ENCODE peak calls at places on chromosomes 5 and 9, in five cellular contexts. B, H, J, R and S are unnamed samples.

GRCh38 chr9:87909310-87910041 is 8.3 kb upstream of the SPATA31C1 start:
- DNase-seq in B (peak), H (no peak), J (no peak), R (peak), S (no peak)

GRCh38 chr9:75866273-75866871 is 24.1 kb upstream of the PCSK5 start:
- DNase-seq in H (peak), J (no peak), B (no peak), R (peak), S (no peak)

GRCh38 chr5:169656125-169656990 is 19.3 kb downstream of the DOCK2 start:
- DNase-seq in B (no peak), R (no peak), H (no peak), J (no peak), S (no peak)

GRCh38 chr5:154286557-154286956 is 96.0 kb downstream of the GALNT10 start:
- DNase-seq in J (no peak), H (no peak), B (no peak), R (no peak), S (no peak)

GRCh38 chr5:34686762-34687268 is 30.7 kb downstream of the RAI14 start:
- DNase-seq in H (no peak), J (peak), B (peak), R (peak), S (no peak)

GRCh38 chr5:16754621-16755020 is 137.8 kb upstream of the RETREG1 start:
- DNase-seq in H (no peak), R (no peak), B (no peak), J (no peak), S (no peak)

GRCh38 chr9:101326035-101326434 is 58.8 kb downstream of the BAAT start:
- DNase-seq in J (no peak), B (no peak), R (no peak), H (no peak), S (no peak)

GRCh38 chr5:143837306-143837848 is 25.4 kb downstream of the HMHB1 start:
- DNase-seq in B (no peak), H (no peak), R (no peak), J (no peak), S (no peak)

GRCh38 chr9:88425538-88425950 is 37.3 kb downstream of the SPIN1 start:
- DNase-seq in B (no peak), R (no peak), J (no peak), H (no peak), S (no peak)

GRCh38 chr9:115395511-115396021 is 277.6 kb upstream of the TNC start:
- DNase-seq in H (no peak), B (no peak), J (no peak), R (no peak), S (no peak)

GRCh38 chr5:150904479-150905311 is at the start of gene ZNF300:
- DNase-seq in H (peak), R (peak), B (peak), J (peak), S (peak)

GRCh38 chr5:104932431-104932830 is 1369.8 kb upstream of the NUDT12 start:
- DNase-seq in R (no peak), B (no peak), J (no peak), H (no peak), S (no peak)

GRCh38 chr5:36723921-36724320 is 117.5 kb downstream of the SLC1A3 start:
- DNase-seq in R (no peak), B (no peak), H (no peak), J (no peak), S (no peak)

GRCh38 chr5:3320317-3320865 is 275.2 kb upstream of the IRX1 start:
- DNase-seq in R (peak), B (no peak), H (no peak), J (no peak), S (no peak)

GRCh38 chr5:175148773-175149172 is 295.2 kb downstream of the DRD1 start:
- DNase-seq in B (no peak), H (no peak), R (no peak), J (no peak), S (no peak)

GRCh38 chr5:124195416-124195815 is 551.0 kb downstream of the ZNF608 start:
- DNase-seq in B (no peak), J (no peak), R (no peak), H (no peak), S (no peak)

GRCh38 chr9:1050125-1050895 is at the start of gene DMRT2:
- DNase-seq in R (peak), B (peak), J (peak), H (no peak), S (no peak)

GRCh38 chr5:140327589-140327988 is 18.8 kb downstream of the HBEGF start:
- DNase-seq in R (no peak), J (no peak), B (no peak), H (no peak), S (no peak)

GRCh38 chr9:131835132-131835910 is 95.4 kb upstream of the RAPGEF1 start:
- DNase-seq in H (no peak), J (no peak), B (no peak), R (no peak), S (no peak)

GRCh38 chr5:17436766-17437221 is 61.2 kb upstream of the TAF11L2 start:
- DNase-seq in B (no peak), H (no peak), J (no peak), R (no peak), S (no peak)

GRCh38 chr9:6938447-6938846 is 180.7 kb downstream of the KDM4C start:
- DNase-seq in R (no peak), B (no peak), J (no peak), H (no peak), S (no peak)

GRCh38 chr5:104179057-104179456 is 616.5 kb upstream of the NUDT12 start:
- DNase-seq in J (no peak), H (no peak), R (no peak), B (peak), S (no peak)

GRCh38 chr5:172648008-172648359 is 6.9 kb downstream of the NEURL1B start:
- DNase-seq in B (no peak), H (no peak), R (no peak), J (no peak), S (no peak)

GRCh38 chr5:143395638-143396352 is 7.7 kb downstream of the NR3C1 start:
- DNase-seq in B (no peak), J (no peak), H (no peak), R (no peak), S (no peak)

GRCh38 chr5:8057764-8058163 is 188.8 kb downstream of the MTRR start:
- DNase-seq in R (no peak), H (no peak), J (no peak), B (no peak), S (no peak)

DNA sequence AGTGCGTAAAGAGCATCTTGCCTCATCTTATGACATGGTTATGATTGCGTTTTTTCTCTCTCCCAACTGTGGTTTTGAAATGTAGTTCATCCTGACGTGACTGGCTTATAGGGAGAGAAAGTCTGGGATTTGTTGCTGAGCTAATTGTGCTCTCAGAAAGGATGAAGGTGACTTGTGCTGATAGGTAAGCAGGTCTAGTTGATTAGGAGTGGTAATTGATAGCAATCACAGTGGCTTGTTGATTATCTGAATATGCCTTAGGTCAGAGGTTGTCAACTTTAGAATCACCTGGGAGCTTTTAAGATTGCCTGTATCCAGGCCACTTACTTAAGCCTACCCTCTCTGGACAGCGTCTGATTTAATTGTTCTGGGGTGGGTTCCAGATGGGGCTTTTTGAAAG is 117.8 kb downstream of the TLE4 start:
- DNase-seq in R (no peak), J (no peak), B (no peak), H (no peak), S (no peak)
- H3K4me3 ChIP-seq in R (no peak), J (no peak), B (no peak), H (no peak), S (no peak)

GRCh38 chr9:36142510-36143161 is 6.1 kb downstream of the GLIPR2 start:
- DNase-seq in J (peak), B (no peak), H (no peak), R (no peak), S (no peak)
- H3K27ac ChIP-seq in J (peak), B (peak), H (peak), R (peak), S (peak)

DNA sequence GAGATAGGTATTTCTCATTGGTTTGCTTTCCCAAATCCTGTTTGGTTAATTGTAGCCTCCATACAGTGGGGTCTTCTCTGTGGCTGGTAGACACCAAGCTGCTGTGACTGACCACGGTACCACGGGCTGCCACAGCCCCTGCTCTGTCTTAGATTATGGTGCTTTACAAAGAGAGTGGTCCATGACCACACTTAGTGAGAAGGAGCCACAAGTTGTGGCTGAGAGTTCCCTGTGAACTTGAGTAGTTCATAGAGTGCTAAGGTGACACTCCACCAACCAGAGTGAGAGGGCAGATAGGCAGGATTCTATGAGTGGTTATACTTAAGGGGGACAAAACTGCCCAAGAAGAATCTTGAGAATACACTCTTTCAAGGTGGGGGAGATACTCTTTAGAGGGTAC is 25.8 kb upstream of the ZBTB34 start:
- DNase-seq in B (no peak), R (no peak), H (no peak), J (no peak), S (no peak)
- H3K4me3 ChIP-seq in B (no peak), R (no peak), H (no peak), J (no peak), S (no peak)

GRCh38 chr9:37033141-37033540 is 927 bp downstream of the PAX5 start:
- DNase-seq in H (no peak), B (no peak), J (no peak), R (no peak), S (no peak)
- H3K27ac ChIP-seq in H (no peak), B (no peak), J (no peak), R (no peak), S (no peak)

DNA sequence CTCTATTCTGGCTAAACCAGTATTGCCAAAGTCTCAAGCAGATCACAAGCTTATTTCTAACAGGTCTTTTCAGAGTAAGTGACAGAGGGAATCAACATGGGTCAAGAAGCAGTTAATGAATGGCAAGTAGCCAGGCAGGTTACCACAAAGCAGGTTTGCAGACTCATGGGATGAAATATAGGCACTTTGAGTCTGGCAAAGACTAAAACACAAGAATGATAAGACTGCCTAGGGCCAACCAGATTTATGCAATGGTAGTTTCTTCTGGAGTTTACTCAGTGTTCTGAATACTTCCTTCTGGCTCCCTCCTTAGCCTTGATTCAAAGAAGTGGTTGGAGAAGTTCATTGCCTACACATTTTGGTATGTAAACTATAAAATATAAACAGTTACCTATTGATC is 3.6 kb downstream of the HMGCS1 start:
- DNase-seq in R (no peak), H (no peak), J (no peak), B (no peak), S (no peak)
- H3K4me3 ChIP-seq in R (no peak), H (no peak), J (no peak), B (no peak), S (no peak)

GRCh38 chr5:180935203-180935602 is 36.2 kb downstream of the BTNL8 start:
- DNase-seq in J (no peak), R (no peak), B (no peak), H (no peak), S (no peak)

GRCh38 chr5:180932660-180933059 is 33.7 kb downstream of the BTNL8 start:
- DNase-seq in B (no peak), J (no peak), R (no peak), H (no peak), S (no peak)

DNA sequence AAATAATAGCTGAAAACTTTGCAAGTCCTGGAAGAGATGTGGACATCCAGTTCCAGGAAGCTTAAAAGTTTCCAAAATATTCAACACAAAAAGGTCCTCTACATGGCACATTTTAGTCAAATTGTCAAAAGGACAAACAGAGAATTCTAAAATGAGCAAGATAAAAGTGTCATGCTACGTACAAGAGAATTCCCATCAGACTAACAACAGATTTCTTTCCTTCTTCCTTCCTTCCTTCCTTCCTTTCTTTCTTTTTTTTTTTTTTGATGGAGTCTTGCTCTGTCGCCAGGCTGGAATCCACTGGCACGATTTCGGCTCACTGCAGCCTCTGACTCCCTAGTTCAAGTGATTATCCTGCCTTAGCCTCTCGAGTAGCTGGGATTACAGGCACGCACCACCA is 39.3 kb downstream of the BTNL8 start:
- DNase-seq in B (no peak), R (no peak), J (no peak), H (no peak), S (no peak)
- H3K27ac ChIP-seq in B (no peak), R (no peak), J (no peak), H (no peak), S (no peak)

GRCh38 chr5:96232602-96233001 is 200.4 kb downstream of the PCSK1 start:
- DNase-seq in R (no peak), H (no peak), B (no peak), J (no peak), S (no peak)

GRCh38 chr5:96222129-96222528 is 210.9 kb downstream of the PCSK1 start:
- DNase-seq in J (no peak), B (no peak), H (no peak), R (no peak), S (no peak)

GRCh38 chr5:96229173-96229572 is 203.9 kb downstream of the PCSK1 start:
- DNase-seq in B (no peak), R (no peak), H (no peak), J (no peak), S (no peak)

GRCh38 chr5:96228449-96228848 is 204.6 kb downstream of the PCSK1 start:
- DNase-seq in R (no peak), H (no peak), J (no peak), B (no peak), S (no peak)

GRCh38 chr5:96226941-96227552 is 206.0 kb downstream of the PCSK1 start:
- DNase-seq in H (no peak), R (peak), J (peak), B (no peak), S (no peak)
- H3K4me3 ChIP-seq in H (no peak), R (peak), J (no peak), B (no peak), S (no peak)

DNA sequence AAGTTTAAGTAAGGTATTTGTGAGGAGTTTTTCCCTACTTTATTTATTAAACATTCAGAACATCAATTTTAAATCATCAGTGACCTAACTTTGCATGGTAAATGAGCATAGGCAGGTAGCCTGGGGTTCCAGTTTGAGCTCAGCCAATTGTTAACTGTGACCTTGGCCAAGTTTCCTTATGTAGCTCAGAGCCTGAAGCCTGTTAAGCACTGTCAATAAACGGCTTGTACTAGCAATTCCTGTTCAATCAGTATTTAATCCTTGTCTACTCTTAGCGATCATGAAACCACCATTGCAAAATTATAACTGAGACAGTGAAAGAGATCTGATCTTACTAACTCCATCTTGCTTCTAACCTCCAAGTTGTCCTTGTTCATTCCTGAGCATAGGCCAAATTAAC is 4.7 kb upstream of the SOWAHA start:
- DNase-seq in R (peak), H (no peak), J (no peak), B (no peak), S (no peak)
- H3K27ac ChIP-seq in R (no peak), H (no peak), J (no peak), B (no peak), S (no peak)

DNA sequence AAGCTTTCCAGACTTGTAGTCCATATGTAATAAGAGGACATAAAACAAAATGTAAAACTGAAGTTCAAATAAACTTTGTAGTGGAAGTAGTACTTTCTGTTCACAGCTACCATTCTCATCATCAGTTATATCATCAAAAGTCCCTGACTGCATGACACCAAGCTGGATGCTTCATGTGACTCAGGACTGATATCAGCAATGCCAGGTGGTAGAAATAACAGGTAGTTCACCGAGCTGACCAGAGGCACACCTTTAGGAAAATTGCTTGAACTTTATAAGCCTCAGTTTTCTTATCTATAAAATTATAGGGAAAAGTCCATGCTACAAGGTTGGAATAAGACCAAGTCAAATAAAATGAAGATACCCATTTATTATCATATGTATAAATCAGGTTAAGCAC is 124.9 kb upstream of the PTGER4 start:
- DNase-seq in H (no peak), R (no peak), B (no peak), J (no peak), S (no peak)
- H3K4me3 ChIP-seq in H (no peak), R (no peak), B (no peak), J (no peak), S (no peak)

DNA sequence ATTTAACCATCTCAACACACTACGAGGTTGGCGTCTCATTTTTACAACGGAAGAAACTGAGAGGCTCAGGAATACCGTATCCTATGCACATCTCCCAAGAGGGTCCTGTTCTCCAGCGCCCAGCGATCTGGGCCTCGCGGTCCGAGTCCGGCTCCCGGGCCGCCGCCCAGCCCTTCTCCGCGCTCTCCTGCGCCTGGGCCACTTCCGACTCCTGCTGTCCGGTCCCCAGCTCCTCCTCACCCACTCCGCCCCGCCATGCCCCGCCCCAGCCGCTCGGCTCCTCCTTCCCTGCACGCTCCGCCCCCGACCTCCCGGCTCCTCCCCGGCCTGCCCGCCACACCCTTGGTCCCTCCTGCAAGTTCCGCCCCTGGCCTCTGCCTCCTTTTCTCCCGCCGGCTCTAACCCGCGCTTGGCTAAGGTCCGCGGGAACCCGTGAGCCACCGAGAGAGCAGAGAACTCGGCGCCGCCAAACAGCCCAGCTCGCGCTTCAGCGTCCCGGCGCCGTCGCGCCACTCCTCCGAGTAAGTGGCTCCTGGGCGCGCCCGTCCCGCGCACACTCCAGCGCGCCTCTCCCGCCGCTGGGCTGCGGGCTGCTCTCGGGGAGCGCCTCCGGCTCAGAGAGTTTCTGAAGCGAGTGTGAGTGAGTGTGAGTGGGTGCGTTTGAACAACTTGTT is 87.3 kb upstream of the TNFAIP8 start:
- DNase-seq in J (peak), B (peak), H (peak), R (peak), S (peak)
- H3K27ac ChIP-seq in J (peak), B (peak), H (peak), R (peak), S (peak)